ENCODE peak calls at places on chromosomes 7 and 10, in four cellular contexts. Z is WTC11, V is K562, O is H1. B is an unnamed sample.
A peak's percentile ranks its signal among the peaks of the same experiment; 100 is the strongest.

GRCh38 chr10:103563231-103564115 is 70.0 kb downstream of the NEURL1 start:
- DNase-seq in V (no peak), O (no peak), Z (no peak), B (no peak)

GRCh38 chr10:129770286-129770685 is 193.8 kb downstream of the EBF3 start:
- DNase-seq in O (no peak), Z (peak; percentile 8), V (no peak), B (no peak)

GRCh38 chr7:140734096-140734495 is 37.6 kb downstream of the NDUFB2 start:
- DNase-seq in O (no peak), Z (no peak), V (no peak), B (no peak)

GRCh38 chr10:124705021-124705740 is 39.0 kb downstream of the FAM53B start:
- DNase-seq in V (no peak), O (no peak), Z (peak; percentile 40), B (no peak)

GRCh38 chr10:13453896-13454295 is 74.9 kb downstream of the BEND7 start:
- DNase-seq in O (no peak), Z (no peak), V (no peak), B (no peak)

GRCh38 chr10:50407077-50407801 is 155.9 kb upstream of the ASAH2 start:
- DNase-seq in O (peak; percentile 33), V (no peak), Z (peak; percentile 44), B (no peak)

GRCh38 chr7:78565784-78566183 is 767.2 kb downstream of the PHTF2 start:
- DNase-seq in O (no peak), V (no peak), Z (no peak), B (no peak)

GRCh38 chr7:23067271-23067670 is 38.3 kb upstream of the KLHL7 start:
- DNase-seq in Z (no peak), V (no peak), O (no peak), B (no peak)

GRCh38 chr10:66917104-66917503 is 8.7 kb upstream of the LRRTM3 start:
- DNase-seq in Z (no peak), O (no peak), V (no peak), B (no peak)

GRCh38 chr7:72441791-72442190 is 29.7 kb upstream of the CALN1 start:
- DNase-seq in O (no peak), V (no peak), Z (no peak), B (no peak)

GRCh38 chr7:77327932-77328628 is 88.1 kb downstream of the GSAP start:
- DNase-seq in O (no peak), V (no peak), Z (no peak), B (no peak)

GRCh38 chr10:97726636-97727178 is 10.2 kb upstream of the ZFYVE27 start:
- DNase-seq in Z (peak; percentile 61), O (no peak), V (peak; percentile 50), B (no peak)

GRCh38 chr10:119087271-119087897 is 6.8 kb upstream of the EIF3A start:
- DNase-seq in O (no peak), Z (no peak), V (no peak), B (no peak)

GRCh38 chr7:151346180-151346769 is 4.7 kb downstream of the NUB1 start:
- DNase-seq in O (no peak), Z (no peak), V (no peak), B (no peak)

GRCh38 chr7:40584667-40585433 is 450.0 kb downstream of the SUGCT start:
- DNase-seq in O (no peak), V (no peak), Z (no peak), B (no peak)

GRCh38 chr7:28812641-28813040 is 145.5 kb downstream of the TRIL start:
- DNase-seq in O (no peak), V (no peak), Z (no peak), B (no peak)

GRCh38 chr10:72009430-72010081 is 45.4 kb downstream of the CHST3 start:
- DNase-seq in Z (no peak), V (no peak), O (no peak), B (peak; percentile 84)

GRCh38 chr10:132570771-132571564 is 33.4 kb downstream of the INPP5A start:
- DNase-seq in O (no peak), V (no peak), Z (peak; percentile 15), B (no peak)

GRCh38 chr7:121485457-121486243 is 89.5 kb upstream of the FAM3C start:
- DNase-seq in Z (no peak), O (no peak), V (no peak), B (no peak)

GRCh38 chr10:124172241-124172661 is 78.9 kb upstream of the CHST15 start:
- DNase-seq in V (no peak), O (no peak), Z (no peak), B (no peak)

GRCh38 chr7:50648570-50649169 is 83.5 kb upstream of the DDC start:
- DNase-seq in O (no peak), V (no peak), Z (no peak), B (no peak)
- TF ChIP-seq TEAD4 in O (no peak), V (no peak), Z (no peak), B (no peak)

DNA sequence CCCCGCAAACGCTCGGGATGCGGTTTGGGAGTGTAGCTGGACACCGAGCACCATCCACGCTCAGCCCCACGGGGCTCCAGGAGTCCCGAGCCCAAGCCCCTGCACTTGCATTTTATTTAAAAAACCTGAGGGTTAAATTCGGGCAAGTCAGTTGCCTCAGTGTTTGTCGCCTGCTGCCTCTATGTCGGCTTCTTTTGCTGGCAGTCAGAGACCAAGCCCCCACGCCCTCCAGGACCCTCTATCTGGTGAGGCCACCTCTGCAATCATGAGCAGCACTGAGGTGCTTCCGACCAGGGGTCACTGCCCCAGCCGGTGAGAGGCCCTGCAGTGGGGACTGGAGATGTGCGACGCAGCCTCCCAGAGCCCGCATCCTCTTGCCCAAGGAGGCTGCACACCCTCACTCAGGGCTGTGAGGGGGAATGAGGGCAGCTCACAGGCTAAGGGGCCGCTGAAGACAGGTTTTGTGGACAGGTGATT is 13.3 kb upstream of the ZNF273 start:
- DNase-seq in O (no peak), Z (no peak), V (no peak), B (peak; percentile 14)
- TF ChIP-seq TEAD4 in O (no peak), Z (no peak), V (no peak), B (no peak)

DNA sequence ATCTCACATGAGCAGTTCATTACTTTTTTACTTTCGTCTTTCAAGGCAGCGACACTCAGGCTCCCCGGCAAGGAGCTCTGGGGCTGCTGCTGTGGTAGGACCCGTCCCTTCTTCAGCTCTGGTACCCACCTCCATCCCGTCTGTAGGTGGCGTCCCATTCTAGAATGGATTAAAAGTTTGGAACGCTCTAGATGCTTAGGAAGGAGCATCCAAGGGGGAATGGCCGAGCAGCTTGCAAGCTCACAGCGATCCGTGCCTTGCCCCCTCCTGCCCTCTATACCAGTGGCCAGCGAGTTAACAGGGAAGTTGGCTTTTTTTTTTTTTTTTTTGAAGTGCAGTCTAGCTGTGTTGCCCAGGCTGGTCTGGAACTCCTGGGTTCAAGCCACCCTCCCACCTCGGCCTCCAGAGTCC is 22.8 kb upstream of the TTYH3 start:
- DNase-seq in Z (peak; percentile 73), O (no peak), V (peak; percentile 55), B (peak; percentile 77)
- TF ChIP-seq TEAD4 in Z (no peak), O (no peak), V (no peak), B (no peak)

DNA sequence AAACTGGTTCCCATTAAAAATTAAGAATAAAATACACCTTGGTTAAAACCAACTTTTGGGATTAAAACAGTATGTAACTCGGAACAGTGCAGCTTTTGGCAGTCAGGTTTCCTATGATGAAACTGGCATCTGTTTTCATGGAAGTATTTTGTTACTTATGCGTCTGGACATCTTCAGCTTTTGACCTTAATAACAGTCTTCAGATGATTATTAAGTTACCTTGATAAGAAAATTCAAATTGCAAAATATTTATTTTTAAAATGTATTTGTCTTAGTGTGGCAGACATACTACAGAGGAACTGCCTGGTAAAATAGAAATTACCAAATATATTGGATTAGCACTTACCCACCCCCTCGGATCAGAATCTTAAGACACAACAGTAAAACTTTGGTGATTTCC is 100.0 kb downstream of the ITGB8 start:
- DNase-seq in O (no peak), Z (no peak), V (no peak), B (peak; percentile 22)
- TF ChIP-seq TEAD4 in O (no peak), Z (no peak), V (no peak), B (no peak)

GRCh38 chr7:27198871-27199801 is 755 bp downstream of the HOXA13 start:
- DNase-seq in O (no peak), V (no peak), Z (peak; percentile 55), B (peak; percentile 70)

GRCh38 chr7:27202018-27202740 is 2.3 kb upstream of the HOXA13 start:
- DNase-seq in V (no peak), O (no peak), Z (no peak), B (no peak)

GRCh38 chr7:27201231-27202017 is 1.5 kb upstream of the HOXA13 start:
- DNase-seq in Z (no peak), O (no peak), V (no peak), B (no peak)

GRCh38 chr7:27199820-27200760 is at the start of gene HOXA13:
- DNase-seq in O (no peak), V (peak; percentile 5), Z (no peak), B (peak; percentile 84)

GRCh38 chr7:27200761-27201230 is 905 bp upstream of the HOXA13 start:
- DNase-seq in V (no peak), Z (no peak), O (no peak), B (no peak)
- TF ChIP-seq TEAD4 in V (no peak), Z (no peak), O (no peak), B (no peak)

GRCh38 chr7:65409363-65409762 is 35.7 kb downstream of the ZNF92 start:
- DNase-seq in O (no peak), V (no peak), Z (no peak), B (no peak)

GRCh38 chr7:65404020-65404419 is 30.4 kb downstream of the ZNF92 start:
- DNase-seq in O (no peak), Z (no peak), V (peak; percentile 41), B (no peak)
- TF ChIP-seq TEAD4 in O (no peak), Z (no peak), V (no peak), B (no peak)

GRCh38 chr7:87450706-87451105 is 24.8 kb downstream of the ABCB4 start:
- DNase-seq in Z (no peak), V (no peak), O (no peak), B (no peak)

GRCh38 chr7:87447251-87447650 is 28.2 kb downstream of the ABCB4 start:
- DNase-seq in O (no peak), V (no peak), Z (no peak), B (no peak)

GRCh38 chr7:87448427-87448826 is 27.1 kb downstream of the ABCB4 start:
- DNase-seq in Z (no peak), O (no peak), V (no peak), B (peak; percentile 30)

GRCh38 chr7:87451187-87451586 is 24.3 kb downstream of the ABCB4 start:
- DNase-seq in O (no peak), Z (no peak), V (no peak), B (no peak)

DNA sequence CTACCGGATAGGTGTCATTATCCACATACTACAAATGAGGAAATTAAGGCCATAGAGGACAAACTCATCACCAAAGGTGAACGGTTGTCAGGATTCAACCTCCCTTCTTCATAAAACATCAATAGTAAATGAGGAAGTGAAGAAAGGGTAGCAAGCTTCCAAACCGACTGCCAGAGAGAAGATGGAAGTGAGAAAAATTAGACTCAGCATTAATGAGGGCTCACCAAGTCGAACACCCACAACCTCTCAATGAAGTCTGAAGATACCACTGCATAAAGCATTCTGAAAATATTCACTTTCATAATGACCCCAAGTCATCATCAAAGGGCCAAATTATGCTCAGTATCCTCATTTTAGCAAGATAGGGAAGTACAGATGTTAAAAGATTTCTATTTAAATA is 29.6 kb downstream of the ABCB4 start:
- DNase-seq in Z (no peak), O (no peak), V (no peak), B (no peak)
- TF ChIP-seq TEAD4 in Z (no peak), O (no peak), V (no peak), B (no peak)

DNA sequence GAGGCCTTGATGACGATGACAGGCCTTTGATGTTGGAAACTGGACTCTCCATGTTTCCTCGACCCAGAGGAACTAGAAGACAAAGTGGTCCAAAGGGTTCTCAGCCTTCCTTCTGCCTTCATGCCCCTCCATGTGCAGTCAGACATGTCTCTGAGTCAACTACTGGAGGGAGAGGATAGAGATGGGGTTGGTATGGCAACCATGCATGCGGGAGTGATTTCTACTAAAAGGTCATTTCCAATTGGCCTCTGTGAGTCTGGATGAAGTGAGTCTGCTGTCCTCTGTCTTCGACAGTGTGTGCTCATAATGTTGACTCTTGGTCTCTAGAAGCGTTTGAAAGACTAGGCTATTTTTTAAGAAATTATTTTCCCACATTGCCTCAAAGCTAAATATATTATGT is 29.2 kb downstream of the STK17A start:
- DNase-seq in Z (no peak), V (no peak), O (no peak), B (no peak)
- TF ChIP-seq TEAD4 in Z (no peak), V (no peak), O (no peak), B (no peak)

B was measured in SK-N-SH.